ENCODE peak calls at places on chromosomes 5 and 9, in seven cellular contexts. S is activated T-helper 1 cell treated with anti-CD3 and anti-CD28 coated beads, Interleukin-12 subunit alpha, Interleukin-12 subunit beta, Interleukin-2, Interleukin-4 antibody, amounts not matched to agents 30 ng/mL and 10 ng/mL and 1 ng/mL, durations not matched to agents 14 hours and 24 hours and 36 hours; T is fibroblast of pulmonary artery; Q is natural killer cell treated with Interleukin-12 subunit alpha and Interleukin-12 subunit beta and Interleukin-15 and Interleukin-18, amount 100 ng/mL, for 72 hours; C is cardiac fibroblast; H is effector memory CD8-positive, alpha-beta T cell; Z is RCC 7860. R is an unnamed sample.

GRCh38 chr5:103031607-103032006 is 88.3 kb downstream of the GIN1 start:
- DNase-seq in S (no peak), Q (no peak), H (no peak), T (peak; percentile 21), Z (no peak), C (peak; percentile 4), R (peak; percentile 18)

GRCh38 chr9:127568971-127569818 is 42.9 kb upstream of the STXBP1 start:
- DNase-seq in Q (peak; percentile 78), H (peak; percentile 58), T (peak; percentile 75), C (peak; percentile 89), S (peak; percentile 78), Z (peak; percentile 59), R (peak; percentile 86)

GRCh38 chr5:122599000-122599399 is 175.9 kb upstream of the SNX2 start:
- DNase-seq in H (no peak), Q (no peak), Z (no peak), T (no peak), C (no peak), S (no peak), R (no peak)

GRCh38 chr9:107807183-107807582 is 317.6 kb upstream of the KLF4 start:
- DNase-seq in T (peak; percentile 50), C (peak; percentile 76), Z (peak; percentile 82), Q (no peak), S (no peak), H (no peak), R (peak; percentile 22)

GRCh38 chr5:146788918-146789317 is 89.6 kb downstream of the PPP2R2B start:
- DNase-seq in Q (no peak), H (no peak), T (no peak), S (no peak), C (no peak), Z (no peak), R (no peak)

GRCh38 chr5:138905541-138905940 is 30.4 kb upstream of the LRRTM2 start:
- DNase-seq in Q (no peak), S (no peak), T (peak; percentile 36), H (no peak), C (no peak), Z (peak; percentile 49), R (peak; percentile 54)

GRCh38 chr5:173853370-173854131 is 34.6 kb upstream of the CPEB4 start:
- DNase-seq in C (no peak), Z (no peak), S (no peak), T (no peak), Q (no peak), H (no peak), R (no peak)

GRCh38 chr5:121273818-121274433 is 577.8 kb upstream of the FTMT start:
- DNase-seq in Z (peak; percentile 91), T (peak; percentile 70), H (no peak), C (peak; percentile 68), Q (no peak), S (no peak), R (peak; percentile 78)

GRCh38 chr9:34310205-34310604 is 18.9 kb downstream of the KIF24 start:
- DNase-seq in H (no peak), Z (no peak), S (no peak), Q (no peak), T (no peak), C (no peak), R (peak; percentile 8)

GRCh38 chr5:1471240-1471853 is 26.1 kb upstream of the SLC6A3 start:
- DNase-seq in C (no peak), S (no peak), H (no peak), T (no peak), Q (no peak), Z (no peak), R (no peak)

GRCh38 chr9:131650254-131650653 is 89.6 kb downstream of the RAPGEF1 start:
- DNase-seq in T (peak; percentile 36), C (peak; percentile 61), S (no peak), Z (no peak), Q (no peak), H (no peak), R (peak; percentile 40)

GRCh38 chr9:136436055-136436634 is 3.5 kb downstream of the INPP5E start:
- DNase-seq in Q (no peak), Z (no peak), H (no peak), S (no peak), T (no peak), C (no peak), R (no peak)

GRCh38 chr5:2802693-2803365 is 51.4 kb upstream of the IRX2 start:
- DNase-seq in T (no peak), Z (no peak), S (no peak), Q (no peak), C (no peak), H (no peak), R (no peak)

GRCh38 chr9:23537192-23538059 is 288.6 kb downstream of the ELAVL2 start:
- DNase-seq in T (no peak), Q (no peak), Z (no peak), C (no peak), H (no peak), S (no peak), R (no peak)

GRCh38 chr5:149580808-149581191 is 498 bp upstream of the ARHGEF37 start:
- DNase-seq in H (no peak), T (no peak), Q (no peak), C (no peak), S (peak; percentile 2), Z (no peak), R (no peak)

GRCh38 chr5:32504923-32505596 is 60.5 kb upstream of the ZFR start:
- DNase-seq in H (no peak), T (peak; percentile 93), C (peak; percentile 96), Q (no peak), S (no peak), Z (no peak), R (peak; percentile 96)

GRCh38 chr5:79567926-79568549 is 44.2 kb upstream of the TENT2 start:
- DNase-seq in H (no peak), C (peak; percentile 31), Q (no peak), Z (no peak), S (no peak), T (peak; percentile 61), R (peak; percentile 15)

GRCh38 chr5:38433160-38433861 is 123.1 kb downstream of the LIFR start:
- DNase-seq in H (no peak), S (no peak), Z (no peak), T (peak; percentile 93), Q (no peak), C (peak; percentile 95), R (peak; percentile 95)

GRCh38 chr9:71968541-71969090 is 57.2 kb downstream of the C9orf85 start:
- DNase-seq in Z (no peak), T (no peak), S (no peak), C (no peak), Q (no peak), H (no peak), R (no peak)

GRCh38 chr9:23674016-23674585 is 151.9 kb downstream of the ELAVL2 start:
- DNase-seq in C (no peak), H (no peak), Q (no peak), T (no peak), S (no peak), Z (no peak), R (peak; percentile 35)

GRCh38 chr5:5634817-5635216 is 212.3 kb downstream of the ICE1 start:
- DNase-seq in S (no peak), Q (no peak), T (no peak), Z (no peak), C (no peak), H (no peak), R (no peak)

GRCh38 chr9:120394058-120394669 is 185.8 kb downstream of the CDK5RAP2 start:
- DNase-seq in H (no peak), Q (peak; percentile 84), S (peak; percentile 48), T (peak; percentile 88), C (peak; percentile 90), Z (peak; percentile 83), R (peak; percentile 90)

GRCh38 chr9:80928697-80929096 is 760.6 kb downstream of the TLE1 start:
- DNase-seq in S (no peak), C (no peak), H (no peak), T (no peak), Q (no peak), Z (no peak), R (no peak)

GRCh38 chr5:178209334-178210072 is 5.2 kb downstream of the HNRNPAB start:
- DNase-seq in Z (no peak), H (no peak), S (no peak), Q (no peak), C (no peak), T (no peak), R (no peak)

GRCh38 chr5:172144931-172145869 is 42.8 kb downstream of the STK10 start:
- DNase-seq in C (no peak), T (no peak), Z (no peak), H (no peak), Q (no peak), S (no peak), R (no peak)

GRCh38 chr9:24832307-24832706 is 286.6 kb upstream of the IZUMO3 start:
- DNase-seq in H (no peak), S (no peak), Z (no peak), C (no peak), T (no peak), Q (no peak), R (no peak)

GRCh38 chr5:14734382-14734781 is 69.9 kb downstream of the OTULIN start:
- DNase-seq in C (no peak), H (no peak), Z (no peak), T (no peak), Q (no peak), S (no peak), R (no peak)

GRCh38 chr5:45038366-45038987 is 229.7 kb downstream of the MRPS30 start:
- DNase-seq in Q (no peak), H (no peak), Z (peak; percentile 57), T (peak; percentile 33), S (no peak), C (peak; percentile 30), R (peak; percentile 40)